ENCODE peak calls at places on chromosome 1, in ten cellular contexts. One of them, this sample, is unnamed.

GRCh38 chr1:222643603-222643936 is 25.7 kb downstream of the MIA3 start:
- DNase-seq in stimulated activated CD4-positive, alpha-beta T cell treated with anti-CD3 and anti-CD28 coated beads, TNF-alpha, amount 100 ng/mL, for 1 hour: no peak
- DNase-seq in Ammon's horn: no peak
- DNase-seq in HTR-8/SVneo: no peak
- DNase-seq in Panc1: peak; percentile 42
- DNase-seq in HEK293T: peak; percentile 12
- DNase-seq in epithelial cell of esophagus: no peak
- DNase-seq in EL: no peak
- DNase-seq in AG04449: no peak
- DNase-seq in CD4-positive, alpha-beta memory T cell: no peak
- DNase-seq in this sample: no peak

GRCh38 chr1:167392200-167392696 is 126.1 kb downstream of the CD247 start:
- DNase-seq in stimulated activated CD4-positive, alpha-beta T cell treated with anti-CD3 and anti-CD28 coated beads, TNF-alpha, amount 100 ng/mL, for 1 hour: no peak
- DNase-seq in Ammon's horn: no peak
- DNase-seq in HTR-8/SVneo: no peak
- DNase-seq in Panc1: no peak
- DNase-seq in HEK293T: no peak
- DNase-seq in epithelial cell of esophagus: no peak
- DNase-seq in EL: no peak
- DNase-seq in AG04449: no peak
- DNase-seq in CD4-positive, alpha-beta memory T cell: no peak
- DNase-seq in this sample: no peak

GRCh38 chr1:37793773-37794371 is at the start of gene MANEAL:
- DNase-seq in stimulated activated CD4-positive, alpha-beta T cell treated with anti-CD3 and anti-CD28 coated beads, TNF-alpha, amount 100 ng/mL, for 1 hour: no peak
- DNase-seq in Ammon's horn: peak; percentile 57
- DNase-seq in HTR-8/SVneo: peak; percentile 38
- DNase-seq in Panc1: no peak
- DNase-seq in HEK293T: peak; percentile 79
- DNase-seq in epithelial cell of esophagus: peak; percentile 65
- DNase-seq in EL: peak; percentile 61
- DNase-seq in AG04449: no peak
- DNase-seq in CD4-positive, alpha-beta memory T cell: peak; percentile 17
- DNase-seq in this sample: peak; percentile 68

GRCh38 chr1:21254335-21254951 is 35.8 kb downstream of the ECE1 start:
- DNase-seq in stimulated activated CD4-positive, alpha-beta T cell treated with anti-CD3 and anti-CD28 coated beads, TNF-alpha, amount 100 ng/mL, for 1 hour: no peak
- DNase-seq in Ammon's horn: peak; percentile 69
- DNase-seq in HTR-8/SVneo: no peak
- DNase-seq in Panc1: no peak
- DNase-seq in HEK293T: no peak
- DNase-seq in epithelial cell of esophagus: no peak
- DNase-seq in EL: no peak
- DNase-seq in AG04449: no peak
- DNase-seq in CD4-positive, alpha-beta memory T cell: no peak
- DNase-seq in this sample: peak; percentile 96

GRCh38 chr1:161981735-161982525 is 41.7 kb downstream of the OLFML2B start:
- DNase-seq in stimulated activated CD4-positive, alpha-beta T cell treated with anti-CD3 and anti-CD28 coated beads, TNF-alpha, amount 100 ng/mL, for 1 hour: no peak
- DNase-seq in Ammon's horn: no peak
- DNase-seq in HTR-8/SVneo: no peak
- DNase-seq in Panc1: no peak
- DNase-seq in HEK293T: no peak
- DNase-seq in epithelial cell of esophagus: no peak
- DNase-seq in EL: no peak
- DNase-seq in AG04449: no peak
- DNase-seq in CD4-positive, alpha-beta memory T cell: no peak
- DNase-seq in this sample: no peak

GRCh38 chr1:168498159-168498609 is 45.6 kb downstream of the XCL2 start:
- DNase-seq in stimulated activated CD4-positive, alpha-beta T cell treated with anti-CD3 and anti-CD28 coated beads, TNF-alpha, amount 100 ng/mL, for 1 hour: no peak
- DNase-seq in Ammon's horn: no peak
- DNase-seq in HTR-8/SVneo: no peak
- DNase-seq in Panc1: no peak
- DNase-seq in HEK293T: no peak
- DNase-seq in epithelial cell of esophagus: no peak
- DNase-seq in EL: no peak
- DNase-seq in AG04449: no peak
- DNase-seq in CD4-positive, alpha-beta memory T cell: no peak
- DNase-seq in this sample: peak; percentile 59

GRCh38 chr1:38558476-38559179 is 300.9 kb downstream of the RRAGC start:
- DNase-seq in stimulated activated CD4-positive, alpha-beta T cell treated with anti-CD3 and anti-CD28 coated beads, TNF-alpha, amount 100 ng/mL, for 1 hour: no peak
- DNase-seq in Ammon's horn: no peak
- DNase-seq in HTR-8/SVneo: no peak
- DNase-seq in Panc1: no peak
- DNase-seq in HEK293T: no peak
- DNase-seq in epithelial cell of esophagus: no peak
- DNase-seq in EL: no peak
- DNase-seq in AG04449: no peak
- DNase-seq in CD4-positive, alpha-beta memory T cell: peak; percentile 9
- DNase-seq in this sample: no peak

GRCh38 chr1:165851034-165851658 is 23.7 kb downstream of the UCK2 start:
- DNase-seq in stimulated activated CD4-positive, alpha-beta T cell treated with anti-CD3 and anti-CD28 coated beads, TNF-alpha, amount 100 ng/mL, for 1 hour: no peak
- DNase-seq in Ammon's horn: no peak
- DNase-seq in HTR-8/SVneo: peak; percentile 62
- DNase-seq in Panc1: no peak
- DNase-seq in HEK293T: no peak
- DNase-seq in epithelial cell of esophagus: peak; percentile 83
- DNase-seq in EL: peak; percentile 78
- DNase-seq in AG04449: no peak
- DNase-seq in CD4-positive, alpha-beta memory T cell: no peak
- DNase-seq in this sample: peak; percentile 21

GRCh38 chr1:91036894-91037829 is 15.3 kb upstream of the ZNF644 start:
- DNase-seq in stimulated activated CD4-positive, alpha-beta T cell treated with anti-CD3 and anti-CD28 coated beads, TNF-alpha, amount 100 ng/mL, for 1 hour: no peak
- DNase-seq in Ammon's horn: no peak
- DNase-seq in HTR-8/SVneo: no peak
- DNase-seq in Panc1: no peak
- DNase-seq in HEK293T: no peak
- DNase-seq in epithelial cell of esophagus: no peak
- DNase-seq in EL: no peak
- DNase-seq in AG04449: no peak
- DNase-seq in CD4-positive, alpha-beta memory T cell: no peak
- DNase-seq in this sample: no peak

This sample was measured in SJCRH30.